ENCODE peak calls at places on chromosomes 5 and 9, in five cellular contexts. U, J, V, A and Z are unnamed samples.

GRCh38 chr5:128538249-128539037 is 398 bp upstream of the FBN2 start:
- DNase-seq in J (no peak), U (peak; percentile 49), A (no peak), V (no peak), Z (peak; percentile 88)

GRCh38 chr9:137229903-137230719 is 590 bp upstream of the SLC34A3 start:
- DNase-seq in A (no peak), U (no peak), J (no peak), V (no peak), Z (no peak)

GRCh38 chr9:127149010-127149409 is 26.6 kb upstream of the ANGPTL2 start:
- DNase-seq in A (no peak), J (no peak), V (no peak), U (no peak), Z (no peak)

GRCh38 chr5:52786937-52787599 is 648 bp upstream of the ITGA1 start:
- DNase-seq in U (no peak), J (no peak), V (peak; percentile 53), A (no peak), Z (peak; percentile 56)

GRCh38 chr9:21994526-21994995 is at the start of gene CDKN2B-AS1:
- DNase-seq in A (no peak), V (no peak), U (no peak), J (no peak), Z (peak; percentile 76)

GRCh38 chr5:77144837-77145139 is 57.7 kb upstream of the ZBED3 start:
- DNase-seq in U (no peak), J (no peak), A (no peak), V (no peak), Z (no peak)

GRCh38 chr9:117714282-117714681 is 10.1 kb downstream of the TLR4 start:
- DNase-seq in A (no peak), U (no peak), J (no peak), V (no peak), Z (peak; percentile 19)

GRCh38 chr9:20508242-20508641 is 114.1 kb downstream of the MLLT3 start:
- DNase-seq in J (no peak), V (no peak), U (no peak), A (no peak), Z (no peak)

GRCh38 chr5:65108786-65109743 is 340.3 kb downstream of the CWC27 start:
- DNase-seq in A (no peak), J (no peak), V (no peak), U (no peak), Z (no peak)

GRCh38 chr9:2621678-2622360 is at the start of gene VLDLR:
- DNase-seq in J (no peak), V (no peak), A (peak; percentile 17), U (no peak), Z (peak; percentile 72)

GRCh38 chr5:79259383-79259782 is 23.5 kb downstream of the JMY start:
- DNase-seq in U (no peak), J (no peak), A (no peak), V (no peak), Z (no peak)

GRCh38 chr9:125541840-125542243 is 165.2 kb downstream of the MAPKAP1 start:
- DNase-seq in A (no peak), V (no peak), J (no peak), U (no peak), Z (no peak)

GRCh38 chr5:55645304-55645703 is 66.8 kb downstream of the SLC38A9 start:
- DNase-seq in A (no peak), V (no peak), J (no peak), U (no peak), Z (no peak)

GRCh38 chr5:9621379-9621903 is 8.7 kb downstream of the TAS2R1 start:
- DNase-seq in U (no peak), J (no peak), A (no peak), V (no peak), Z (peak; percentile 18)

GRCh38 chr5:180323929-180324632 is 29.1 kb downstream of the GFPT2 start:
- DNase-seq in U (no peak), J (no peak), A (no peak), V (no peak), Z (no peak)

GRCh38 chr5:149114403-149115312 is 26.6 kb upstream of the ABLIM3 start:
- DNase-seq in A (peak; percentile 73), J (no peak), U (no peak), V (peak; percentile 66), Z (peak; percentile 89)

GRCh38 chr9:38018964-38019602 is 49.9 kb downstream of the SHB start:
- DNase-seq in V (peak; percentile 63), U (no peak), J (no peak), A (peak; percentile 38), Z (no peak)

GRCh38 chr9:69120380-69121154 is 53.5 kb upstream of the TJP2 start:
- DNase-seq in A (no peak), U (peak; percentile 81), V (peak; percentile 81), J (no peak), Z (peak; percentile 97)

GRCh38 chr9:93326056-93326455 is 125.4 kb upstream of the FAM120A start:
- DNase-seq in V (no peak), A (no peak), U (no peak), J (no peak), Z (no peak)

GRCh38 chr9:121529237-121529987 is 29.8 kb upstream of the GGTA1 start:
- DNase-seq in J (no peak), U (no peak), V (no peak), A (no peak), Z (no peak)

GRCh38 chr5:140240987-140241706 is 61.8 kb downstream of the PFDN1 start:
- DNase-seq in V (peak; percentile 79), J (no peak), A (peak; percentile 85), U (no peak), Z (peak; percentile 74)

GRCh38 chr5:83720805-83721431 is at the start of gene HAPLN1:
- DNase-seq in U (no peak), V (no peak), A (no peak), J (no peak), Z (peak; percentile 59)

GRCh38 chr5:124654418-124654817 is 92.0 kb downstream of the ZNF608 start:
- DNase-seq in U (no peak), A (peak; percentile 81), J (no peak), V (no peak), Z (no peak)

GRCh38 chr5:124652892-124653441 is 93.5 kb downstream of the ZNF608 start:
- DNase-seq in J (no peak), V (no peak), A (no peak), U (no peak), Z (no peak)

GRCh38 chr5:124655211-124655880 is 91.1 kb downstream of the ZNF608 start:
- DNase-seq in U (no peak), V (no peak), A (no peak), J (no peak), Z (no peak)

GRCh38 chr5:124658867-124659557 is 87.4 kb downstream of the ZNF608 start:
- DNase-seq in A (peak; percentile 61), J (no peak), U (no peak), V (no peak), Z (no peak)

DNA sequence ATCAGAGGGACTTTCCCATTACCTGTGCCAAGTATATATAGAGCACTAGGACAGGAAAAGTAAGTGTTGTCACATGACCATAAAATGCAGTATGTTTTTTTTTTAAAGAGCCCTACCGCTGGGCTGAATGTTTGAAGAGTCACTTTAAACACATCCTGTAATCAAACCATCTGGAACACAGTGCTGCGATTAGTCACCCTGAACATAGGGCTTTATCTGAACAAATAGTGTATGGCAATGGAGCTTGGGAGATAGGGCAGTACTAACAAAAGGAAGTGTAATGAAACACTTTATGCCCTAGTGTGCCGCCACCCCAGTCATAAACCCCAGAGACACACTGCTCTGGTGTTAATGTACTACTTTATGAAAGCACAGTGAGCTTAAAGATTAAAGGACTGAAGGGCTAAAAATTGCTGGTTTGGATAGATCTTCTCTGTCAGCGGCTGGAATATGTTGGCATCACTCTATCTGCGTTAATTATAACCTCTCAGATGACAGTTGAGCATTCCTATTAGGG is 90.4 kb downstream of the ZNF608 start:
- DNase-seq in J (no peak), U (no peak), A (peak; percentile 90), V (peak; percentile 97), Z (no peak)
- H2AFZ ChIP-seq in J (no peak overlapping the region), U (no peak overlapping the region), A (peak overlapping the region; percentile 75), V (no peak overlapping the region), Z (no peak overlapping the region)

GRCh38 chr9:6566409-6567139 is 79.0 kb downstream of the GLDC start:
- DNase-seq in V (no peak), J (no peak), A (peak; percentile 11), U (peak; percentile 2), Z (no peak)
- TF ChIP-seq CREB1 in V (no peak), J (peak; percentile 11), A (no peak), U (no peak), Z (no peak)

GRCh38 chr9:128688501-128689292 is at the start of gene SET:
- DNase-seq in V (peak; percentile 84), J (peak; percentile 73), U (peak; percentile 80), A (peak; percentile 99), Z (peak; percentile 97)
- H2AFZ ChIP-seq in V (no peak within 1 kb of the TSS), J (peak within 1 kb of the TSS; percentile 70), U (no peak within 1 kb of the TSS), A (peak within 1 kb of the TSS; percentile 96), Z (no peak within 1 kb of the TSS)

GRCh38 chr9:94903961-94904421 is 177.5 kb downstream of the AOPEP start:
- DNase-seq in A (no peak), U (no peak), V (no peak), J (no peak), Z (no peak)
- TF ChIP-seq CREB1 in A (no peak), U (no peak), V (no peak), J (no peak), Z (no peak)